ENCODE peak calls at places on chromosomes 6 and 20, in five cellular contexts. R, V, D, K and Q are unnamed samples.

GRCh38 chr6:152338335-152339125 is 298.6 kb downstream of the SYNE1 start:
- DNase-seq in V (peak), K (peak), R (peak), D (peak), Q (no peak)

GRCh38 chr6:26555505-26556262 is 17.5 kb downstream of the HMGN4 start:
- DNase-seq in R (peak), D (peak), V (no peak), K (no peak), Q (no peak)

GRCh38 chr6:134729590-134729989 is 220.3 kb downstream of the ALDH8A1 start:
- DNase-seq in V (no peak), K (no peak), R (no peak), D (peak), Q (no peak)

GRCh38 chr20:32727663-32728062 is 15.6 kb downstream of the COMMD7 start:
- DNase-seq in V (no peak), D (peak), R (no peak), K (no peak), Q (no peak)

GRCh38 chr6:12203001-12203400 is 87.2 kb upstream of the EDN1 start:
- DNase-seq in R (no peak), K (no peak), V (no peak), D (no peak), Q (no peak)

GRCh38 chr20:49483018-49483705 is 694 bp upstream of the KCNB1 start:
- DNase-seq in R (no peak), V (no peak), K (no peak), D (no peak), Q (no peak)

GRCh38 chr20:63006611-63007471 is at the start of gene BHLHE23:
- DNase-seq in R (no peak), K (no peak), V (peak), D (no peak), Q (peak)

GRCh38 chr20:38179846-38180245 is 14.8 kb upstream of the TGM2 start:
- DNase-seq in R (no peak), D (no peak), K (no peak), V (no peak), Q (no peak)

GRCh38 chr20:37319120-37319717 is 26.7 kb upstream of the SRC start:
- DNase-seq in D (no peak), R (no peak), V (no peak), K (no peak), Q (no peak)

GRCh38 chr20:37955511-37955910 is 52.6 kb downstream of the VSTM2L start:
- DNase-seq in K (no peak), V (no peak), R (no peak), D (no peak), Q (no peak)

GRCh38 chr6:161434921-161435411 is 161.1 kb upstream of the AGPAT4 start:
- DNase-seq in V (no peak), K (no peak), R (no peak), D (peak), Q (no peak)

GRCh38 chr20:32356935-32357868 is 929 bp upstream of the ASXL1 start:
- DNase-seq in K (no peak), D (no peak), R (no peak), V (no peak), Q (no peak)

GRCh38 chr6:97059473-97059872 is 134.9 kb downstream of the KLHL32 start:
- DNase-seq in D (peak), K (no peak), R (peak), V (peak), Q (no peak)

GRCh38 chr6:87736809-87737540 is 34.9 kb upstream of the AKIRIN2 start:
- DNase-seq in R (peak), D (no peak), K (no peak), V (no peak), Q (no peak)

GRCh38 chr20:4944518-4944917 is 56.8 kb downstream of the SLC23A2 start:
- DNase-seq in D (no peak), R (no peak), V (no peak), K (no peak), Q (no peak)